ENCODE peak calls at places on chromosome 18, in seven cellular contexts. C is T follicular helper cell, I is cardiac muscle cell, G is kidney tubule cell, K is COLO829, X is substantia nigra, T is NCI-H446 treated with DMSO at 0.1 percent for 48 hours. F is an unnamed sample.

GRCh38 chr18:77077401-77077800 is 55.2 kb downstream of the MBP start:
- DNase-seq in G (no peak), K (no peak), I (no peak), C (no peak), T (no peak), X (no peak), F (no peak)

GRCh38 chr18:24913507-24914147 is 438.3 kb downstream of the ZNF521 start:
- DNase-seq in C (no peak), G (no peak), T (peak; percentile 30), X (peak; percentile 40), I (peak; percentile 3), K (no peak), F (no peak)

GRCh38 chr18:78716581-78716980 is 263.0 kb upstream of the SALL3 start:
- DNase-seq in G (no peak), T (no peak), C (no peak), K (no peak), I (no peak), X (no peak), F (no peak)

GRCh38 chr18:57921708-57922107 is 118.6 kb upstream of the ATP8B1 start:
- DNase-seq in T (no peak), G (peak; percentile 55), C (no peak), I (peak; percentile 54), K (no peak), X (no peak), F (no peak)

GRCh38 chr18:46917808-46918600 is 602 bp downstream of the KATNAL2 start:
- DNase-seq in G (no peak), T (no peak), C (no peak), X (no peak), K (peak; percentile 21), I (peak; percentile 32), F (peak; percentile 11)

GRCh38 chr18:22709288-22710060 is 223.7 kb upstream of the RBBP8 start:
- DNase-seq in I (peak; percentile 21), X (no peak), G (peak; percentile 23), T (no peak), K (no peak), C (no peak), F (no peak)

GRCh38 chr18:34609991-34610658 is 100.0 kb upstream of the DTNA start:
- DNase-seq in G (peak; percentile 12), T (no peak), I (no peak), K (no peak), X (no peak), C (no peak), F (no peak)

GRCh38 chr18:29925566-29925965 is 1117.0 kb downstream of the DSC3 start:
- DNase-seq in G (no peak), X (no peak), I (no peak), K (no peak), T (no peak), C (no peak), F (no peak)

GRCh38 chr18:22169011-22169888 is at the start of gene GATA6:
- DNase-seq in X (no peak), T (no peak), K (peak; percentile 76), C (peak; percentile 13), G (peak; percentile 85), I (peak; percentile 99), F (peak; percentile 94)

F was measured in T47D.